ENCODE peak calls at places on chromosomes 7 and 10, in four cellular contexts. B, M, W and Q are unnamed samples.

GRCh38 chr7:149620961-149621360 is 123.4 kb upstream of the ZNF746 start:
- DNase-seq in B (no peak), M (no peak), W (no peak), Q (no peak)

GRCh38 chr10:120172371-120172770 is 279.8 kb downstream of the SEC23IP start:
- DNase-seq in B (no peak), M (no peak), W (no peak), Q (no peak)

GRCh38 chr7:158470336-158470735 is 117.3 kb downstream of the PTPRN2 start:
- DNase-seq in B (no peak), M (no peak), W (no peak), Q (no peak)

GRCh38 chr10:73906524-73907447 is 4.1 kb upstream of the PLAU start:
- DNase-seq in B (peak), M (no peak), W (no peak), Q (peak)

GRCh38 chr10:23383637-23384036 is 39.0 kb upstream of the C10orf67 start:
- DNase-seq in B (no peak), M (no peak), W (no peak), Q (no peak)

GRCh38 chr7:73701357-73701995 is 18.0 kb downstream of the STX1A start:
- DNase-seq in B (peak), M (peak), W (no peak), Q (peak)

GRCh38 chr10:84665883-84666463 is 337.6 kb downstream of the CCSER2 start:
- DNase-seq in B (peak), M (peak), W (no peak), Q (peak)

GRCh38 chr10:70125918-70126590 is 6.6 kb downstream of the AIFM2 start:
- DNase-seq in B (no peak), M (no peak), W (no peak), Q (no peak)

GRCh38 chr7:134593530-134594392 is 44.9 kb downstream of the AKR1B15 start:
- DNase-seq in B (peak), M (peak), W (no peak), Q (peak)

GRCh38 chr7:116212859-116213258 is 2.5 kb downstream of the TES start:
- DNase-seq in B (no peak), M (no peak), W (no peak), Q (no peak)

GRCh38 chr7:116211913-116212596 is 1.7 kb downstream of the TES start:
- DNase-seq in B (no peak), M (peak), W (no peak), Q (no peak)

GRCh38 chr7:116210345-116211005 is at the start of gene TES:
- DNase-seq in B (peak), M (peak), W (no peak), Q (peak)

GRCh38 chr7:116209561-116210070 is 723 bp upstream of the TES start:
- DNase-seq in B (no peak), M (no peak), W (no peak), Q (no peak)

GRCh38 chr7:116211006-116211912 is 920 bp downstream of the TES start:
- DNase-seq in B (peak), M (peak), W (peak), Q (peak)
- TF ChIP-seq EP300 in B (no peak), M (peak), W (no peak), Q (no peak)

GRCh38 chr10:93277360-93277759 is 203.7 kb downstream of the CYP26A1 start:
- DNase-seq in B (no peak), M (no peak), W (no peak), Q (no peak)
- TF ChIP-seq MYC in B (no peak), M (no peak), W (no peak), Q (no peak)

GRCh38 chr10:72297281-72297967 is 23.7 kb downstream of the DDIT4 start:
- DNase-seq in B (no peak), M (peak), W (peak), Q (peak)
- TF ChIP-seq EP300 in B (no peak), M (peak), W (peak), Q (peak)

GRCh38 chr10:6250745-6251144 is 48.0 kb downstream of the PFKFB3 start:
- DNase-seq in B (no peak), M (no peak), W (no peak), Q (no peak)
- TF ChIP-seq MYC in B (no peak), M (no peak), W (no peak), Q (no peak)